ENCODE peak calls at places on chromosomes 5 and 9, in eight cellular contexts. One of them, this sample, is unnamed.
A peak's percentile ranks its signal among the peaks of the same experiment; 100 is the strongest.

GRCh38 chr5:18465833-18466681 is 831.8 kb downstream of the TAF11L14 start:
- DNase-seq in bronchial epithelial cell: peak; percentile 60
- DNase-seq in epithelial cell of esophagus: peak; percentile 75
- DNase-seq in fibroblast of pulmonary artery: peak; percentile 50
- DNase-seq in CD8-positive, alpha-beta T cell: no peak
- DNase-seq in lung: peak; percentile 64
- DNase-seq in choroid plexus epithelial cell: peak; percentile 62
- DNase-seq in right atrium auricular region: no peak
- DNase-seq in this sample: peak; percentile 2

GRCh38 chr9:86330186-86330585 is 24.0 kb downstream of the TUT7 start:
- DNase-seq in epithelial cell of esophagus: no peak
- DNase-seq in bronchial epithelial cell: no peak
- DNase-seq in lung: no peak
- DNase-seq in right atrium auricular region: no peak
- DNase-seq in CD8-positive, alpha-beta T cell: no peak
- DNase-seq in fibroblast of pulmonary artery: no peak
- DNase-seq in choroid plexus epithelial cell: no peak
- DNase-seq in this sample: no peak

GRCh38 chr5:96017951-96018350 is 56.3 kb upstream of the ELL2 start:
- DNase-seq in lung: no peak
- DNase-seq in right atrium auricular region: no peak
- DNase-seq in CD8-positive, alpha-beta T cell: no peak
- DNase-seq in fibroblast of pulmonary artery: peak; percentile 69
- DNase-seq in choroid plexus epithelial cell: peak; percentile 94
- DNase-seq in epithelial cell of esophagus: peak; percentile 82
- DNase-seq in bronchial epithelial cell: peak; percentile 92
- DNase-seq in this sample: peak; percentile 75

GRCh38 chr9:17398351-17398750 is 180.5 kb upstream of the SH3GL2 start:
- DNase-seq in fibroblast of pulmonary artery: peak; percentile 56
- DNase-seq in epithelial cell of esophagus: no peak
- DNase-seq in bronchial epithelial cell: no peak
- DNase-seq in CD8-positive, alpha-beta T cell: no peak
- DNase-seq in lung: no peak
- DNase-seq in choroid plexus epithelial cell: peak; percentile 48
- DNase-seq in right atrium auricular region: no peak
- DNase-seq in this sample: peak; percentile 87

GRCh38 chr5:18114161-18114802 is 480.0 kb downstream of the TAF11L14 start:
- DNase-seq in right atrium auricular region: no peak
- DNase-seq in choroid plexus epithelial cell: peak; percentile 6
- DNase-seq in lung: no peak
- DNase-seq in bronchial epithelial cell: peak; percentile 17
- DNase-seq in fibroblast of pulmonary artery: no peak
- DNase-seq in epithelial cell of esophagus: peak; percentile 36
- DNase-seq in CD8-positive, alpha-beta T cell: no peak
- DNase-seq in this sample: no peak

GRCh38 chr9:76957258-76957657 is 51.3 kb upstream of the PRUNE2 start:
- DNase-seq in CD8-positive, alpha-beta T cell: no peak
- DNase-seq in right atrium auricular region: no peak
- DNase-seq in lung: no peak
- DNase-seq in choroid plexus epithelial cell: no peak
- DNase-seq in bronchial epithelial cell: no peak
- DNase-seq in fibroblast of pulmonary artery: no peak
- DNase-seq in epithelial cell of esophagus: no peak
- DNase-seq in this sample: no peak

GRCh38 chr9:94993821-94994165 is 267.3 kb downstream of the AOPEP start:
- DNase-seq in bronchial epithelial cell: no peak
- DNase-seq in right atrium auricular region: no peak
- DNase-seq in epithelial cell of esophagus: no peak
- DNase-seq in lung: no peak
- DNase-seq in choroid plexus epithelial cell: no peak
- DNase-seq in CD8-positive, alpha-beta T cell: no peak
- DNase-seq in fibroblast of pulmonary artery: no peak
- DNase-seq in this sample: no peak

GRCh38 chr9:131627846-131628820 is 82.8 kb downstream of the PRRT1B start:
- DNase-seq in choroid plexus epithelial cell: peak; percentile 57
- DNase-seq in right atrium auricular region: peak; percentile 68
- DNase-seq in fibroblast of pulmonary artery: peak; percentile 59
- DNase-seq in bronchial epithelial cell: peak; percentile 72
- DNase-seq in epithelial cell of esophagus: no peak
- DNase-seq in lung: peak; percentile 67
- DNase-seq in CD8-positive, alpha-beta T cell: peak; percentile 73
- DNase-seq in this sample: peak; percentile 28

GRCh38 chr9:82491604-82492003 is 503.0 kb downstream of the SPATA31D1 start:
- DNase-seq in epithelial cell of esophagus: no peak
- DNase-seq in CD8-positive, alpha-beta T cell: no peak
- DNase-seq in choroid plexus epithelial cell: no peak
- DNase-seq in fibroblast of pulmonary artery: no peak
- DNase-seq in bronchial epithelial cell: no peak
- DNase-seq in right atrium auricular region: no peak
- DNase-seq in lung: no peak
- DNase-seq in this sample: peak; percentile 54

GRCh38 chr9:82490019-82490499 is 501.5 kb downstream of the SPATA31D1 start:
- DNase-seq in right atrium auricular region: no peak
- DNase-seq in lung: no peak
- DNase-seq in choroid plexus epithelial cell: peak; percentile 68
- DNase-seq in fibroblast of pulmonary artery: peak; percentile 36
- DNase-seq in bronchial epithelial cell: peak; percentile 89
- DNase-seq in CD8-positive, alpha-beta T cell: no peak
- DNase-seq in epithelial cell of esophagus: peak; percentile 96
- DNase-seq in this sample: peak; percentile 87

GRCh38 chr9:82488319-82488701 is 499.7 kb downstream of the SPATA31D1 start:
- DNase-seq in bronchial epithelial cell: no peak
- DNase-seq in fibroblast of pulmonary artery: peak; percentile 4
- DNase-seq in CD8-positive, alpha-beta T cell: no peak
- DNase-seq in epithelial cell of esophagus: no peak
- DNase-seq in lung: no peak
- DNase-seq in choroid plexus epithelial cell: no peak
- DNase-seq in right atrium auricular region: no peak
- DNase-seq in this sample: no peak

GRCh38 chr9:82489579-82489915 is 501.0 kb downstream of the SPATA31D1 start:
- DNase-seq in right atrium auricular region: no peak
- DNase-seq in bronchial epithelial cell: peak; percentile 17
- DNase-seq in lung: no peak
- DNase-seq in CD8-positive, alpha-beta T cell: no peak
- DNase-seq in fibroblast of pulmonary artery: peak; percentile 40
- DNase-seq in epithelial cell of esophagus: peak; percentile 35
- DNase-seq in choroid plexus epithelial cell: no peak
- DNase-seq in this sample: peak; percentile 94

DNA sequence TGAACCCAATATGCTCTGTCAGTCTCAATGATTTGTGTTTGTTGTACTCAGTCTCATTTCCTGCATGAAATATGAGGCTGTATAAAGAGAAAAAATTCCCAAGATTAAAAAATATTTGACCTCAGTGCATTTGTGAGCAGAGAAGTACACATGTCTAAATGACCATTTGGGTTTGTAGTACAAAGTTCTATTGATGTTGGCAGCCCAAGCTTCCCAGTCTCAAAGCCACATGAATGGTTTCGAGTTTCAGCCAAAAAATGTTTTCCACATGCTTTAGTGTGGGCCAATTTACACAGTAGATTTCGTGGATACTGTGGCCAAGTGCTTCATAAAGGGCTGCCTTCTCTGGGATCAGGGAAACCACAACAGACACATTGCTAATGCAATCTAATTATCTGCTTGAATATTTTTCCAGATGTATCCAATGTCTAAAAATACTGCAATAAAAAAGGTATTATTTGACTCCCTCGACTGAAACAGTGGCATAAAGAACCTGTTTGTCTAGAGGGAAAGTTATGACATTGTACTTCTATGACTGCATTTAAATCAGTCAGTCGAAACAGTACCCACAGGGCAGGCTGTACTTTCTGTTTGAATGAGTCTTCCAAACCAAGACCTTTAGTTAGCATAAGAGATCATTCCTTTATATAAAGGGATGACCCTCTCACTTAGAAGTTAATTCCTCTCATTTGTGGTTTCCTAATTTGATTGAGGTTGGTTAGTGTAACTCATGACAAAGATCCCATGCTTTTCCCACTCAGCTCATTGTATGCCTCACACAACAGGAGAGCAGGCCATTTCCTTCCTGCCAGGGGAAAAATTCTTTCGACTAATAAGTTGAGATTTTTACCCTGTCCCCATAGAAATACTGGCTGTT is 500.4 kb downstream of the SPATA31D1 start:
- DNase-seq in choroid plexus epithelial cell: peak; percentile 96
- DNase-seq in right atrium auricular region: no peak
- DNase-seq in CD8-positive, alpha-beta T cell: no peak
- DNase-seq in fibroblast of pulmonary artery: peak; percentile 68
- DNase-seq in lung: no peak
- DNase-seq in epithelial cell of esophagus: peak; percentile 76
- DNase-seq in bronchial epithelial cell: peak; percentile 51
- DNase-seq in this sample: peak; percentile 99
- H3K4me3 ChIP-seq in choroid plexus epithelial cell: no peak overlapping the region
- H3K4me3 ChIP-seq in right atrium auricular region: no peak overlapping the region
- H3K4me3 ChIP-seq in CD8-positive, alpha-beta T cell: no peak overlapping the region
- H3K4me3 ChIP-seq in fibroblast of pulmonary artery: no peak overlapping the region
- H3K4me3 ChIP-seq in lung: no peak overlapping the region
- H3K4me3 ChIP-seq in epithelial cell of esophagus: no peak overlapping the region
- H3K4me3 ChIP-seq in bronchial epithelial cell: no peak overlapping the region
- H3K4me3 ChIP-seq in this sample: no peak overlapping the region

GRCh38 chr5:139422307-139422893 is 16.9 kb downstream of the DNAJC18 start:
- DNase-seq in right atrium auricular region: no peak
- DNase-seq in fibroblast of pulmonary artery: peak; percentile 86
- DNase-seq in bronchial epithelial cell: peak; percentile 70
- DNase-seq in epithelial cell of esophagus: peak; percentile 79
- DNase-seq in CD8-positive, alpha-beta T cell: peak; percentile 53
- DNase-seq in choroid plexus epithelial cell: peak; percentile 89
- DNase-seq in lung: no peak
- DNase-seq in this sample: peak; percentile 83
- TF ChIP-seq CTCF in right atrium auricular region: peak; percentile 47
- TF ChIP-seq CTCF in fibroblast of pulmonary artery: peak; percentile 94
- TF ChIP-seq CTCF in bronchial epithelial cell: peak; percentile 71
- TF ChIP-seq CTCF in epithelial cell of esophagus: peak; percentile 89
- TF ChIP-seq CTCF in CD8-positive, alpha-beta T cell: peak; percentile 89
- TF ChIP-seq CTCF in choroid plexus epithelial cell: peak; percentile 86
- TF ChIP-seq CTCF in lung: peak; percentile 82
- TF ChIP-seq CTCF in this sample: peak; percentile 83

DNA sequence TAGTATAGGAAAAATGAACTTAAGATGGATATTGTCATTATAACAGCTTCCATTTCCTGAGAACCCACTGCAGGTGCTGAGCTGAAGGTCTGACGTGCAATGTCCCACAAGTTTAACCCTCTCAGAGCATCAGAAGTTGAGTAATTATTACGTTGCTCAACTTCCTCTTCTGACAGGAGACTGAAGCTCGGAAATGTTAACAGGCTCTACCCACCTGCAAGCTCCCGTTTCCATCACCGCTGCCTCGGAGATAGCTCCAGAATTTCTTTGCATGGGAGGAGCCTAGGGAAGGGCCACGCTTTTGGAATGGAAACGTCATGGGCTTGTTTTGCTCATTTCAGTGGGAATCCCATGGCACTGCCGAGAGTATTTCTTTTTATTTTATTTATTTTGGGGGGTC is 1.0 kb upstream of the NTMT1 start:
- DNase-seq in right atrium auricular region: no peak
- DNase-seq in fibroblast of pulmonary artery: peak; percentile 60
- DNase-seq in CD8-positive, alpha-beta T cell: no peak
- DNase-seq in choroid plexus epithelial cell: peak; percentile 69
- DNase-seq in bronchial epithelial cell: peak; percentile 80
- DNase-seq in lung: no peak
- DNase-seq in epithelial cell of esophagus: peak; percentile 87
- DNase-seq in this sample: no peak
- H3K4me3 ChIP-seq in right atrium auricular region: no peak overlapping the region
- H3K4me3 ChIP-seq in fibroblast of pulmonary artery: no peak overlapping the region
- H3K4me3 ChIP-seq in CD8-positive, alpha-beta T cell: no peak overlapping the region
- H3K4me3 ChIP-seq in choroid plexus epithelial cell: no peak overlapping the region
- H3K4me3 ChIP-seq in bronchial epithelial cell: no peak overlapping the region
- H3K4me3 ChIP-seq in lung: no peak overlapping the region
- H3K4me3 ChIP-seq in epithelial cell of esophagus: no peak overlapping the region
- H3K4me3 ChIP-seq in this sample: no peak overlapping the region

GRCh38 chr5:174818430-174818829 is 94.0 kb downstream of the MSX2 start:
- DNase-seq in epithelial cell of esophagus: no peak
- DNase-seq in right atrium auricular region: no peak
- DNase-seq in fibroblast of pulmonary artery: no peak
- DNase-seq in choroid plexus epithelial cell: no peak
- DNase-seq in CD8-positive, alpha-beta T cell: no peak
- DNase-seq in lung: no peak
- DNase-seq in bronchial epithelial cell: no peak
- DNase-seq in this sample: no peak

GRCh38 chr5:174811438-174811837 is 87.1 kb downstream of the MSX2 start:
- DNase-seq in choroid plexus epithelial cell: no peak
- DNase-seq in fibroblast of pulmonary artery: no peak
- DNase-seq in epithelial cell of esophagus: no peak
- DNase-seq in right atrium auricular region: no peak
- DNase-seq in lung: no peak
- DNase-seq in CD8-positive, alpha-beta T cell: no peak
- DNase-seq in bronchial epithelial cell: no peak
- DNase-seq in this sample: no peak

GRCh38 chr5:174817610-174818009 is 93.2 kb downstream of the MSX2 start:
- DNase-seq in right atrium auricular region: no peak
- DNase-seq in epithelial cell of esophagus: no peak
- DNase-seq in fibroblast of pulmonary artery: no peak
- DNase-seq in CD8-positive, alpha-beta T cell: no peak
- DNase-seq in bronchial epithelial cell: no peak
- DNase-seq in lung: no peak
- DNase-seq in choroid plexus epithelial cell: no peak
- DNase-seq in this sample: no peak

GRCh38 chr5:174816858-174817257 is 92.5 kb downstream of the MSX2 start:
- DNase-seq in fibroblast of pulmonary artery: no peak
- DNase-seq in CD8-positive, alpha-beta T cell: no peak
- DNase-seq in choroid plexus epithelial cell: no peak
- DNase-seq in bronchial epithelial cell: no peak
- DNase-seq in epithelial cell of esophagus: no peak
- DNase-seq in lung: no peak
- DNase-seq in right atrium auricular region: no peak
- DNase-seq in this sample: no peak
- TF ChIP-seq CTCF in fibroblast of pulmonary artery: peak; percentile 28
- TF ChIP-seq CTCF in CD8-positive, alpha-beta T cell: no peak
- TF ChIP-seq CTCF in choroid plexus epithelial cell: peak; percentile 38
- TF ChIP-seq CTCF in bronchial epithelial cell: no peak
- TF ChIP-seq CTCF in epithelial cell of esophagus: no peak
- TF ChIP-seq CTCF in lung: no peak
- TF ChIP-seq CTCF in right atrium auricular region: no peak
- TF ChIP-seq CTCF in this sample: peak; percentile 38

DNA sequence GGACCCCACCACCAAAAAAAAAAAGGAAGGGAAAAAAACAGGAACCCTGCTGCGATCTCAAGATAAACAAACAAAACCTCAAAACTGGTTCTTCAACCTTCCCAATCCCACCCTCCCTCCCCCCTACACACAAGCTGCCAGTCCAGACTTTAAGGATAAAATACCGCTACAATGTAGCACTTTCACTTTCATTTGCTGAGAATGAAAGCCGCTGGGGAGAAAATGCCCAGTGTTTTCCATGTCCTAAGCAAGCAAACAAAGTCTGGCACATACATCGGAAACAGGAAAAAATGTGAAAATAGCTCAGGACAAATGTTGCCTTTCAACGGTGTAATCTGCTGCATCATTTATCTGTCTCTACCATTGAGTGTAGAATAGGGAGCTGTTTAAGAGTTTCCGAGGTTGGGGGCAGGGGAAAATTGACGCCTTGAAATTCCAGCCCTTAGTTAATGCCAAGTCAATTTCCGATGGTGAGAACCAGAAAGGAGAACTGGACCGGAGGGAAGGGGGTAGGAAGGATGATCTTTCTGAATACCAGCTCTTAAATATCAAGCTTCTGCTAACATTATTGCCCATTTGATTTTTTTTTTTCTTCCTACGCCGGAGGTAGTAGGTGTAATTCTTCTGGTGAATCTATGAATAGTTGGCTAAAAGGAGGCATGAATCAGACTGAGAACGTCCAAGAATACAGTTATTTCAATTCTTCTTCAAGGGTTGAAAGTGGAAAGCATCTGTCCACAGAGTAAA is 1.2 kb upstream of the ADAMTS6 start:
- DNase-seq in fibroblast of pulmonary artery: peak; percentile 77
- DNase-seq in lung: no peak
- DNase-seq in CD8-positive, alpha-beta T cell: no peak
- DNase-seq in epithelial cell of esophagus: peak; percentile 46
- DNase-seq in bronchial epithelial cell: peak; percentile 53
- DNase-seq in right atrium auricular region: no peak
- DNase-seq in choroid plexus epithelial cell: peak; percentile 81
- DNase-seq in this sample: peak; percentile 83
- H3K4me3 ChIP-seq in fibroblast of pulmonary artery: peak overlapping the region; percentile 80
- H3K4me3 ChIP-seq in lung: peak overlapping the region; percentile 58
- H3K4me3 ChIP-seq in CD8-positive, alpha-beta T cell: peak overlapping the region; percentile 71
- H3K4me3 ChIP-seq in epithelial cell of esophagus: peak overlapping the region; percentile 70
- H3K4me3 ChIP-seq in bronchial epithelial cell: peak overlapping the region; percentile 37
- H3K4me3 ChIP-seq in right atrium auricular region: peak overlapping the region; percentile 45
- H3K4me3 ChIP-seq in choroid plexus epithelial cell: peak overlapping the region; percentile 64
- H3K4me3 ChIP-seq in this sample: peak overlapping the region; percentile 64

This sample was measured in fibroblast of the aortic adventitia.